ENCODE peak calls at places on chromosome 7, in six cellular contexts. R is brain microvascular endothelial cell; Q is hypothalamus; I is NCI-H2171; P is NCI-H1092; C is activated naive CD8-positive, alpha-beta T cell treated with anti-CD3 and anti-CD28 coated beads, Interleukin-2, amount 50 U/mL, for 24 hours. L is an unnamed sample.

GRCh38 chr7:2190531-2190930 is 42.2 kb downstream of the MAD1L1 start:
- DNase-seq in P (no peak), C (no peak), Q (no peak), I (no peak), R (no peak), L (no peak)

GRCh38 chr7:46133076-46133475 is 212.0 kb upstream of the IGFBP3 start:
- DNase-seq in C (no peak), R (no peak), P (no peak), I (no peak), Q (no peak), L (no peak)

GRCh38 chr7:99124636-99125504 is 19.0 kb downstream of the SMURF1 start:
- DNase-seq in R (peak), P (no peak), I (no peak), Q (no peak), C (no peak), L (no peak)

GRCh38 chr7:150356265-150356897 is 12.2 kb upstream of the REPIN1 start:
- DNase-seq in I (no peak), Q (peak), P (peak), R (no peak), C (no peak), L (no peak)

GRCh38 chr7:99109108-99110051 is 34.5 kb downstream of the SMURF1 start:
- DNase-seq in I (peak), P (no peak), Q (peak), C (peak), R (peak), L (no peak)

GRCh38 chr7:106283831-106284515 is 810 bp downstream of the NAMPT start:
- DNase-seq in Q (peak), R (peak), C (peak), I (peak), P (peak), L (peak)

GRCh38 chr7:135770139-135770710 is 21.6 kb upstream of the FAM180A start:
- DNase-seq in C (no peak), R (no peak), I (no peak), P (no peak), Q (no peak), L (no peak)

GRCh38 chr7:19405546-19405945 is 260.3 kb upstream of the FERD3L start:
- DNase-seq in P (no peak), I (no peak), C (no peak), Q (no peak), R (peak), L (no peak)

GRCh38 chr7:144738708-144739314 is 97.0 kb downstream of the TPK1 start:
- DNase-seq in R (peak), P (no peak), Q (no peak), I (peak), C (peak), L (no peak)

GRCh38 chr7:95628831-95629439 is 32.6 kb upstream of the PDK4 start:
- DNase-seq in Q (no peak), R (peak), I (no peak), P (peak), C (no peak), L (no peak)

GRCh38 chr7:128160296-128160695 is 80.8 kb upstream of the LEP start:
- DNase-seq in I (no peak), R (no peak), Q (no peak), P (no peak), C (no peak), L (no peak)

GRCh38 chr7:150875791-150876190 is 23.5 kb downstream of the AOC1 start:
- DNase-seq in P (no peak), R (no peak), I (no peak), C (no peak), Q (no peak), L (no peak)

GRCh38 chr7:50264908-50265307 is 39.6 kb upstream of the IKZF1 start:
- DNase-seq in Q (no peak), R (no peak), I (no peak), C (no peak), P (no peak), L (no peak)